ENCODE peak calls at places on chromosomes 11 and 22, in eight cellular contexts. Y is SW 1271; O is dorsolateral prefrontal cortex; R is choroid plexus epithelial cell; C is CD4-positive, alpha-beta T cell; X is left ventricle myocardium inferior; K is CD8-positive, alpha-beta T cell; S is stimulated activated CD4-positive, alpha-beta T cell treated with anti-CD3 and anti-CD28 coated beads, Interleukin-1b, Interleukin-23, amount 100 ng/mL, for 1 hour. N is an unnamed sample.

GRCh38 chr11:11805228-11805627 is 36.5 kb upstream of the USP47 start:
- DNase-seq in Y (no peak), O (no peak), R (no peak), C (no peak), X (no peak), K (no peak), S (no peak), N (no peak)

GRCh38 chr11:64887757-64888405 is 9.5 kb upstream of the EHD1 start:
- DNase-seq in Y (peak), O (peak), R (peak), C (peak), X (peak), K (peak), S (peak), N (peak)

GRCh38 chr22:50447576-50448551 is 27.0 kb downstream of the SBF1 start:
- DNase-seq in Y (no peak), O (no peak), R (no peak), C (no peak), X (no peak), K (no peak), S (no peak), N (no peak)

GRCh38 chr11:58628446-58628845 is 6.0 kb downstream of the CNTF start:
- DNase-seq in Y (no peak), O (no peak), R (peak), C (no peak), X (peak), K (no peak), S (no peak), N (no peak)

GRCh38 chr11:93498099-93499040 is 44.8 kb downstream of the SMCO4 start:
- DNase-seq in Y (no peak), O (no peak), R (peak), C (no peak), X (no peak), K (no peak), S (no peak), N (no peak)

GRCh38 chr11:94171693-94172440 is 43.2 kb downstream of the PANX1 start:
- DNase-seq in Y (peak), O (peak), R (peak), C (no peak), X (no peak), K (no peak), S (no peak), N (no peak)

GRCh38 chr11:723120-723883 is 17.3 kb downstream of the EPS8L2 start:
- DNase-seq in Y (peak), O (peak), R (peak), C (peak), X (no peak), K (peak), S (no peak), N (no peak)

GRCh38 chr11:20275987-20276660 is 87.4 kb upstream of the HTATIP2 start:
- DNase-seq in Y (no peak), O (no peak), R (no peak), C (no peak), X (no peak), K (no peak), S (no peak), N (no peak)

GRCh38 chr11:65121447-65121864 is 478 bp downstream of the FAU start:
- DNase-seq in Y (no peak), O (no peak), R (no peak), C (no peak), X (peak), K (no peak), S (no peak), N (no peak)

GRCh38 chr22:30335236-30335635 is 8.5 kb upstream of the TBC1D10A start:
- DNase-seq in Y (no peak), O (no peak), R (no peak), C (no peak), X (no peak), K (no peak), S (no peak), N (no peak)

GRCh38 chr11:12148882-12149281 is 38.5 kb downstream of the MICAL2 start:
- DNase-seq in Y (no peak), O (no peak), R (no peak), C (no peak), X (no peak), K (no peak), S (no peak), N (no peak)

GRCh38 chr11:76861490-76861953 is 804 bp downstream of the ACER3 start:
- DNase-seq in Y (no peak), O (no peak), R (no peak), C (no peak), X (no peak), K (no peak), S (no peak), N (no peak)

GRCh38 chr11:45252134-45252856 is 33.8 kb downstream of the SYT13 start:
- DNase-seq in Y (peak), O (no peak), R (no peak), C (no peak), X (peak), K (no peak), S (no peak), N (peak)

GRCh38 chr22:47282851-47283250 is 520.4 kb downstream of the TBC1D22A start:
- DNase-seq in Y (no peak), O (no peak), R (no peak), C (no peak), X (no peak), K (no peak), S (no peak), N (no peak)

GRCh38 chr22:33923660-33924246 is 3.5 kb upstream of the LARGE1 start:
- DNase-seq in Y (peak), O (peak), R (peak), C (no peak), X (no peak), K (no peak), S (no peak), N (peak)

GRCh38 chr11:2463766-2464277 is 19.0 kb downstream of the KCNQ1 start:
- DNase-seq in Y (no peak), O (peak), R (no peak), C (no peak), X (no peak), K (no peak), S (no peak), N (no peak)

GRCh38 chr11:45815747-45816146 is 10.8 kb downstream of the SLC35C1 start:
- DNase-seq in Y (peak), O (no peak), R (peak), C (no peak), X (no peak), K (no peak), S (no peak), N (no peak)

GRCh38 chr22:25482868-25483639 is 81.4 kb upstream of the GRK3 start:
- DNase-seq in Y (no peak), O (no peak), R (no peak), C (no peak), X (no peak), K (no peak), S (no peak), N (no peak)

GRCh38 chr11:92387882-92388281 is 163.3 kb downstream of the FAT3 start:
- DNase-seq in Y (no peak), O (no peak), R (no peak), C (no peak), X (no peak), K (no peak), S (no peak), N (no peak)

GRCh38 chr11:74487875-74488274 is 5.6 kb downstream of the LIPT2 start:
- DNase-seq in Y (peak), O (no peak), R (no peak), C (no peak), X (no peak), K (no peak), S (no peak), N (no peak)

GRCh38 chr11:76831911-76832310 is 28.8 kb upstream of the ACER3 start:
- DNase-seq in Y (no peak), O (no peak), R (no peak), C (no peak), X (no peak), K (no peak), S (no peak), N (no peak)

GRCh38 chr11:106311531-106312230 is 234.2 kb downstream of the AASDHPPT start:
- DNase-seq in Y (no peak), O (no peak), R (no peak), C (no peak), X (no peak), K (no peak), S (no peak), N (no peak)

GRCh38 chr11:75219869-75220268 is 20.7 kb upstream of the TPBGL start:
- DNase-seq in Y (no peak), O (no peak), R (no peak), C (no peak), X (no peak), K (no peak), S (no peak), N (no peak)

N was measured in mucosa of gallbladder.